ENCODE peak calls at places on chromosomes 6 and 20, in six cellular contexts. One of them, this sample, is unnamed.

GRCh38 chr6:135075018-135075417 is 20.4 kb upstream of the HBS1L start:
- DNase-seq in AG04450: no peak
- DNase-seq in cardiac fibroblast: no peak
- DNase-seq in Peyer's patch: no peak
- DNase-seq in heart left ventricle: no peak
- DNase-seq in uterus: no peak
- DNase-seq in this sample: no peak

GRCh38 chr6:111358454-111358853 is 124.6 kb downstream of the REV3L start:
- DNase-seq in AG04450: peak; percentile 1
- DNase-seq in cardiac fibroblast: no peak
- DNase-seq in Peyer's patch: no peak
- DNase-seq in heart left ventricle: no peak
- DNase-seq in uterus: no peak
- DNase-seq in this sample: no peak

GRCh38 chr6:158165919-158166416 is 2.1 kb downstream of the SERAC1 start:
- DNase-seq in AG04450: no peak
- DNase-seq in cardiac fibroblast: no peak
- DNase-seq in Peyer's patch: no peak
- DNase-seq in heart left ventricle: no peak
- DNase-seq in uterus: no peak
- DNase-seq in this sample: no peak

GRCh38 chr6:132797975-132798819 is at the start of gene SLC18B1:
- DNase-seq in AG04450: no peak
- DNase-seq in cardiac fibroblast: peak; percentile 31
- DNase-seq in Peyer's patch: peak; percentile 68
- DNase-seq in heart left ventricle: peak; percentile 58
- DNase-seq in uterus: peak; percentile 51
- DNase-seq in this sample: peak; percentile 50

GRCh38 chr6:81818778-81819491 is 66.5 kb upstream of the TENT5A start:
- DNase-seq in AG04450: no peak
- DNase-seq in cardiac fibroblast: peak; percentile 16
- DNase-seq in Peyer's patch: no peak
- DNase-seq in heart left ventricle: no peak
- DNase-seq in uterus: no peak
- DNase-seq in this sample: no peak

GRCh38 chr20:37729909-37730308 is 36.1 kb downstream of the CTNNBL1 start:
- DNase-seq in AG04450: no peak
- DNase-seq in cardiac fibroblast: no peak
- DNase-seq in Peyer's patch: no peak
- DNase-seq in heart left ventricle: no peak
- DNase-seq in uterus: no peak
- DNase-seq in this sample: no peak

GRCh38 chr6:40340957-40341356 is 246.2 kb downstream of the LRFN2 start:
- DNase-seq in AG04450: no peak
- DNase-seq in cardiac fibroblast: no peak
- DNase-seq in Peyer's patch: no peak
- DNase-seq in heart left ventricle: no peak
- DNase-seq in uterus: no peak
- DNase-seq in this sample: no peak

GRCh38 chr20:37498066-37498702 is 22.9 kb upstream of the NNAT start:
- DNase-seq in AG04450: no peak
- DNase-seq in cardiac fibroblast: peak; percentile 23
- DNase-seq in Peyer's patch: no peak
- DNase-seq in heart left ventricle: no peak
- DNase-seq in uterus: no peak
- DNase-seq in this sample: no peak

GRCh38 chr20:25020345-25020744 is 27.8 kb upstream of the APMAP start:
- DNase-seq in AG04450: no peak
- DNase-seq in cardiac fibroblast: no peak
- DNase-seq in Peyer's patch: no peak
- DNase-seq in heart left ventricle: no peak
- DNase-seq in uterus: no peak
- DNase-seq in this sample: no peak

GRCh38 chr6:39388526-39389371 is 66.2 kb upstream of the KCNK16 start:
- DNase-seq in AG04450: no peak
- DNase-seq in cardiac fibroblast: peak; percentile 14
- DNase-seq in Peyer's patch: no peak
- DNase-seq in heart left ventricle: no peak
- DNase-seq in uterus: peak; percentile 23
- DNase-seq in this sample: no peak

GRCh38 chr6:56713285-56713684 is 70.6 kb upstream of the DST start:
- DNase-seq in AG04450: no peak
- DNase-seq in cardiac fibroblast: peak; percentile 79
- DNase-seq in Peyer's patch: no peak
- DNase-seq in heart left ventricle: peak; percentile 39
- DNase-seq in uterus: peak; percentile 25
- DNase-seq in this sample: peak; percentile 67

GRCh38 chr6:167779123-167779992 is 47.4 kb upstream of the AFDN start:
- DNase-seq in AG04450: no peak
- DNase-seq in cardiac fibroblast: no peak
- DNase-seq in Peyer's patch: no peak
- DNase-seq in heart left ventricle: no peak
- DNase-seq in uterus: no peak
- DNase-seq in this sample: no peak

GRCh38 chr6:56708810-56709597 is 66.3 kb upstream of the DST start:
- DNase-seq in AG04450: no peak
- DNase-seq in cardiac fibroblast: peak; percentile 85
- DNase-seq in Peyer's patch: no peak
- DNase-seq in heart left ventricle: no peak
- DNase-seq in uterus: no peak
- DNase-seq in this sample: no peak

GRCh38 chr20:7856756-7857155 is 83.5 kb downstream of the HAO1 start:
- DNase-seq in AG04450: no peak
- DNase-seq in cardiac fibroblast: peak; percentile 65
- DNase-seq in Peyer's patch: no peak
- DNase-seq in heart left ventricle: no peak
- DNase-seq in uterus: no peak
- DNase-seq in this sample: no peak

GRCh38 chr20:61639200-61639599 is 387.1 kb downstream of the CDH4 start:
- DNase-seq in AG04450: no peak
- DNase-seq in cardiac fibroblast: no peak
- DNase-seq in Peyer's patch: no peak
- DNase-seq in heart left ventricle: no peak
- DNase-seq in uterus: no peak
- DNase-seq in this sample: no peak
- TF ChIP-seq CTCF in AG04450: no peak
- TF ChIP-seq CTCF in cardiac fibroblast: no peak
- TF ChIP-seq CTCF in Peyer's patch: no peak
- TF ChIP-seq CTCF in heart left ventricle: no peak
- TF ChIP-seq CTCF in uterus: no peak
- TF ChIP-seq CTCF in this sample: no peak

DNA sequence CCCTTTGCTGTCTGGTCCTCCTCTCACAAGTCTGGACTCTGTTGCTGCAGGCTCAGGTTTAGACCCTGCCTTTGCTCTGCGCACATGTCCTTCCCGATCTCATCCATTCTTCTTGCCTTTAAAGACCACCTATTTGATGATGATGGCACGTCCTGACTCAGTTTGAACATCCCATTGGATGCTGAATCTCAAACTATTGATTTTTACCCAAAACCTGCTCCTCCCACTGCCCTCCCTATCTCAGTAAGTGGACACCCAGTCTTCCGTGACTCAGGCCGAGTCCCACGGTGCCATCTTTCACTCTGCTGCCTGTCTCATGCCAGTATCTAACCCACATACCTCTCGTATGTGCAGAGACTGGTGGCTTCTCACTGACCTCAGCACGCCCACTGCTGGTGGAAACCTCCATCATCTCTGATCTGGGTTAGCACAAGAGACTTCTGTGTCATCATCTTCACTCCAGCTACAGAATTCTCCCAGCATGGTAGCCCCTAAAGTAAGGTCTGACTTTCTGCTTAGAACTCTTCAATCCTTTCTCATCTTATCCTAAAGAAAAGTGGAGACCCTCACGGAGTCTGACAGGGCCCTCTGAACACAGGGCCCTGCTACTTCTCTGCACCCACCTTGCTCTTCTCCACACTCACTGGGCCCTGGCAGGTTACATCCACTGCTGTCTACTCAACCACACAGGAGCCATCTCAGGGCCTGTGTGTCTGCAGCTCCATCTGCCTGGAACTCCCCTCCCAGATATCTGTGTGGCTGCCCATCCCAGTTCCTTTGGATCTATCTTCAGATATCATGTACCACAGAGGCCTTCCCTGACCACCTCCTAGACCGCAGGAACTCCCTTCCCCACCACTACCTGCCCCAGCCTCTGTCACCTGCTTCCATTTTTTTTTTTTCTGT is 387.1 kb upstream of the AGPAT4 start:
- DNase-seq in AG04450: no peak
- DNase-seq in cardiac fibroblast: no peak
- DNase-seq in Peyer's patch: no peak
- DNase-seq in heart left ventricle: no peak
- DNase-seq in uterus: no peak
- DNase-seq in this sample: no peak
- TF ChIP-seq CTCF in AG04450: no peak
- TF ChIP-seq CTCF in cardiac fibroblast: no peak
- TF ChIP-seq CTCF in Peyer's patch: no peak
- TF ChIP-seq CTCF in heart left ventricle: no peak
- TF ChIP-seq CTCF in uterus: no peak
- TF ChIP-seq CTCF in this sample: no peak

DNA sequence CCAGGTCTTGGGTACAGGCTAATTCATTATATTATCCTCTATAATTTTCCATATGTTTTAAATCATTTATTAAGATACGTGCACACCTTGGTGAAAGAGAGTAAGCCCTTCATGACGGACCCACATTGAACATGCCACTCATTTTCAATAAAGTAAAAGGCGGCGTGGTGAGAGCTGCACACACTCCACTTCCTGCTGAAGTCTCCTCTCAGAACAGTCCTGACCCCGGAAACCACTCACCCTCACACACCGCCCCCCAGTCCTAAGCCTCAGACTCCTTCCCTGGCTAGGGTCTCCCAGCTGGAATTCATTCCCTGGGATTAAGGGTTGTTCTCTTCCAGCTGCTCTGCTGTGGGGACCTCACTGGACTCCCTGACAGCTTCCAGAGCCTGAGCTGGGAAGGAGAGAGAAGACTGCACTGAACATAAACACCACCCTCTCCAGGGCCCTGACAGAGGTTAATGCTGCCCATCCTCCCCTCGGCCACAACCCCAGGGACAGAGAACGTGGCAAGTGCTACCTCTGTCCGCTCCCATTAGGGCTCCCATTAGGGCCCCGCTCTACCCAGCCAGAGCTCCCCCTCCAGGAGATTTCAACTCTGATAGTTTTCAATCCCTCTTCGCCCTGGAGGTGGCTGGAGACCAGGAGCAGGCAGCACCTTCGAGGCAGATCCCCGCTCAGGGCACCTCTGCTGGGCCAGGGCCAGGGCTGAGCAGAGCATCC is 24.8 kb downstream of the GRM4 start:
- DNase-seq in AG04450: no peak
- DNase-seq in cardiac fibroblast: no peak
- DNase-seq in Peyer's patch: no peak
- DNase-seq in heart left ventricle: no peak
- DNase-seq in uterus: no peak
- DNase-seq in this sample: no peak
- TF ChIP-seq CTCF in AG04450: no peak
- TF ChIP-seq CTCF in cardiac fibroblast: no peak
- TF ChIP-seq CTCF in Peyer's patch: no peak
- TF ChIP-seq CTCF in heart left ventricle: no peak
- TF ChIP-seq CTCF in uterus: no peak
- TF ChIP-seq CTCF in this sample: no peak

GRCh38 chr6:33597551-33598322 is 17.7 kb upstream of the BAK1 start:
- DNase-seq in AG04450: no peak
- DNase-seq in cardiac fibroblast: peak; percentile 66
- DNase-seq in Peyer's patch: no peak
- DNase-seq in heart left ventricle: peak; percentile 65
- DNase-seq in uterus: no peak
- DNase-seq in this sample: no peak
- TF ChIP-seq CTCF in AG04450: no peak
- TF ChIP-seq CTCF in cardiac fibroblast: no peak
- TF ChIP-seq CTCF in Peyer's patch: no peak
- TF ChIP-seq CTCF in heart left ventricle: no peak
- TF ChIP-seq CTCF in uterus: no peak
- TF ChIP-seq CTCF in this sample: no peak

DNA sequence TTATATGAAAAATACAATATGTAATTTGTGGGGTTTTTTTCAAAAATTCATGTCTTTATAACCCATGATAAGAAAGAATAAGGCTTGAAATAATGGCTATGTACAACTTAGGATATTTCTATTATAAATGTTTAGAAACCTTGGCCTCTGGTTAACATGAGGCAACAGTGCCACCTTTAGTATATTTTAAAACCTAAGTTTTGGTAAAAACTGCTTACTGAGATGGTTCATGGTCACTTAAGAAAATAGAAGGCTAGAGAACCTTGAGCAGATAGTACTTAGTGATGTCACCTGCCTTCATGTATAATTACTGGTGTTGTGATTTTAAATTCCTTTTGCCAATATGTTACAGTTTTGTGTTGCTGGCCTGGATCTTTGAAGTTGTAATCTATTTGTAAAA is 176.5 kb downstream of the ADGB start:
- DNase-seq in AG04450: no peak
- DNase-seq in cardiac fibroblast: peak; percentile 22
- DNase-seq in Peyer's patch: no peak
- DNase-seq in heart left ventricle: no peak
- DNase-seq in uterus: no peak
- DNase-seq in this sample: no peak
- TF ChIP-seq CTCF in AG04450: peak; percentile 4
- TF ChIP-seq CTCF in cardiac fibroblast: no peak
- TF ChIP-seq CTCF in Peyer's patch: no peak
- TF ChIP-seq CTCF in heart left ventricle: no peak
- TF ChIP-seq CTCF in uterus: no peak
- TF ChIP-seq CTCF in this sample: no peak

GRCh38 chr20:63441777-63442493 is 30.5 kb downstream of the KCNQ2 start:
- DNase-seq in AG04450: no peak
- DNase-seq in cardiac fibroblast: peak; percentile 40
- DNase-seq in Peyer's patch: peak; percentile 44
- DNase-seq in heart left ventricle: peak; percentile 53
- DNase-seq in uterus: no peak
- DNase-seq in this sample: no peak
- TF ChIP-seq CTCF in AG04450: peak; percentile 23
- TF ChIP-seq CTCF in cardiac fibroblast: peak; percentile 52
- TF ChIP-seq CTCF in Peyer's patch: peak; percentile 11
- TF ChIP-seq CTCF in heart left ventricle: peak; percentile 54
- TF ChIP-seq CTCF in uterus: no peak
- TF ChIP-seq CTCF in this sample: no peak

This sample was measured in lung.